ENCODE peak calls at places on chromosomes 6 and 20, in nine cellular contexts. W is NCI-H2029; J is left lung; C is A549; S is iris pigment epithelial cell; B is small intestine; U is OCI-M1; P is stimulated activated CD8-positive, alpha-beta memory T cell treated with anti-CD3 and anti-CD28 coated beads, Interleukin-2, amount 100 ng/mL, for 1 hour; E is NCI-H1417. Q is an unnamed sample.

GRCh38 chr6:30591008-30591407 is 19.8 kb downstream of the ABCF1 start:
- DNase-seq in S (peak; percentile 73), C (no peak), W (no peak), J (no peak), E (no peak), B (no peak), U (no peak), P (no peak), Q (no peak)

GRCh38 chr6:106972500-106972899 is 2.0 kb downstream of the CD24 start:
- DNase-seq in E (peak; percentile 69), C (peak; percentile 4), W (peak; percentile 83), S (no peak), J (no peak), U (peak; percentile 76), B (peak; percentile 22), P (no peak), Q (no peak)

GRCh38 chr6:134065706-134066105 is 13.3 kb upstream of the SLC2A12 start:
- DNase-seq in C (peak; percentile 37), U (peak; percentile 51), B (peak; percentile 29), E (peak; percentile 9), S (peak; percentile 39), J (no peak), W (no peak), P (no peak), Q (peak; percentile 5)

GRCh38 chr6:170030284-170031095 is 260.4 kb downstream of the DLL1 start:
- DNase-seq in W (no peak), B (no peak), S (no peak), P (no peak), U (no peak), C (no peak), J (no peak), E (no peak), Q (no peak)

GRCh38 chr20:3652646-3653596 is 10.3 kb downstream of the GFRA4 start:
- DNase-seq in P (no peak), C (no peak), B (no peak), E (no peak), U (peak; percentile 19), J (no peak), W (no peak), S (no peak), Q (no peak)

GRCh38 chr6:134724653-134725340 is 225.1 kb downstream of the ALDH8A1 start:
- DNase-seq in W (no peak), B (no peak), C (peak; percentile 46), U (no peak), P (no peak), J (no peak), E (no peak), S (peak; percentile 83), Q (peak; percentile 65)

GRCh38 chr20:32841632-32842031 is 17.1 kb upstream of the EFCAB8 start:
- DNase-seq in J (no peak), E (no peak), W (no peak), U (no peak), C (no peak), S (no peak), P (no peak), B (no peak), Q (no peak)

GRCh38 chr6:14664616-14665315 is 547.2 kb downstream of the CD83 start:
- DNase-seq in E (peak; percentile 50), S (no peak), J (no peak), U (no peak), W (no peak), B (no peak), C (no peak), P (no peak), Q (no peak)

GRCh38 chr6:2171728-2172127 is 73.7 kb downstream of the GMDS start:
- DNase-seq in W (no peak), B (no peak), C (no peak), S (no peak), P (no peak), J (no peak), U (no peak), E (no peak), Q (no peak)

GRCh38 chr6:4575724-4576123 is 200.5 kb upstream of the CDYL start:
- DNase-seq in J (no peak), W (no peak), U (no peak), P (no peak), S (peak; percentile 29), C (no peak), E (no peak), B (no peak), Q (no peak)

GRCh38 chr6:24524801-24525200 is 30.0 kb downstream of the ALDH5A1 start:
- DNase-seq in S (peak; percentile 64), W (peak; percentile 48), E (peak; percentile 22), U (peak; percentile 59), C (peak; percentile 58), P (no peak), J (no peak), B (peak; percentile 24), Q (no peak)

GRCh38 chr20:50834599-50835005 is 39.7 kb downstream of the BCAS4 start:
- DNase-seq in J (peak; percentile 0), W (no peak), C (no peak), E (no peak), B (peak; percentile 90), S (peak; percentile 91), P (no peak), U (no peak), Q (peak; percentile 92)

GRCh38 chr6:21390537-21391213 is 202.9 kb upstream of the SOX4 start:
- DNase-seq in S (no peak), W (no peak), P (no peak), E (no peak), B (no peak), U (no peak), J (no peak), C (no peak), Q (no peak)

GRCh38 chr6:121333196-121333595 is 1.1 kb downstream of the TBC1D32 start:
- DNase-seq in P (no peak), B (no peak), S (no peak), W (no peak), U (peak; percentile 54), C (no peak), J (no peak), E (no peak), Q (no peak)

GRCh38 chr6:23245559-23245958 is 676.2 kb downstream of the HDGFL1 start:
- DNase-seq in E (no peak), C (no peak), J (no peak), S (peak; percentile 12), B (no peak), P (no peak), W (no peak), U (no peak), Q (no peak)

GRCh38 chr6:84967389-84967788 is 203.0 kb upstream of the TBX18 start:
- DNase-seq in C (peak; percentile 65), U (peak; percentile 76), B (peak; percentile 5), P (no peak), J (no peak), E (peak; percentile 22), S (peak; percentile 49), W (peak; percentile 42), Q (no peak)

GRCh38 chr6:20554326-20554725 is 20.1 kb downstream of the CDKAL1 start:
- DNase-seq in P (no peak), S (peak; percentile 70), W (no peak), C (no peak), J (no peak), B (no peak), U (no peak), E (no peak), Q (no peak)

GRCh38 chr20:21074605-21075336 is 31.4 kb downstream of the LINC00237 start:
- DNase-seq in P (no peak), C (no peak), W (peak; percentile 13), B (no peak), U (peak; percentile 47), E (no peak), S (no peak), J (no peak), Q (peak; percentile 14)

GRCh38 chr6:52362443-52363221 is 681 bp downstream of the PAQR8 start:
- DNase-seq in P (no peak), W (no peak), E (peak; percentile 68), J (peak; percentile 86), U (peak; percentile 54), B (peak; percentile 44), S (peak; percentile 34), C (no peak), Q (peak; percentile 70)

GRCh38 chr6:36954262-36954931 is at the start of gene PI16:
- DNase-seq in P (no peak), S (no peak), E (no peak), B (no peak), C (no peak), J (no peak), W (no peak), U (peak; percentile 99), Q (no peak)

GRCh38 chr20:62740286-62741141 is 31.9 kb downstream of the NTSR1 start:
- DNase-seq in S (peak; percentile 95), U (peak; percentile 9), C (peak; percentile 70), J (peak; percentile 83), W (no peak), B (peak; percentile 51), E (no peak), P (peak; percentile 48), Q (peak; percentile 92)

GRCh38 chr20:22447448-22447778 is 137.0 kb downstream of the FOXA2 start:
- DNase-seq in W (no peak), J (no peak), C (no peak), E (no peak), U (no peak), S (no peak), P (no peak), B (no peak), Q (no peak)

GRCh38 chr6:98579941-98580340 is 254.4 kb upstream of the POU3F2 start:
- DNase-seq in S (no peak), E (no peak), P (no peak), B (no peak), C (no peak), W (no peak), J (no peak), U (no peak), Q (no peak)

GRCh38 chr6:9397981-9398559 is 962.7 kb upstream of the SLC35B3 start:
- DNase-seq in U (no peak), C (peak; percentile 5), P (no peak), B (no peak), J (peak; percentile 51), W (peak; percentile 98), S (no peak), E (peak; percentile 62), Q (no peak)

GRCh38 chr6:123821112-123821511 is 17.4 kb downstream of the NKAIN2 start:
- DNase-seq in E (no peak), P (no peak), B (no peak), S (no peak), U (no peak), C (no peak), W (no peak), J (no peak), Q (no peak)

Q was measured in MG63.